ENCODE peak calls at places on chromosome 16, in four cellular contexts. K is upper lobe of right lung, G is cardiac muscle cell, I is foreskin fibroblast. B is an unnamed sample.
A peak's percentile ranks its signal among the peaks of the same experiment; 100 is the strongest.

GRCh38 chr16:87602821-87603683 is 744 bp downstream of the JPH3 start:
- DNase-seq in G (peak; percentile 76), K (no peak), I (no peak), B (no peak)

GRCh38 chr16:749010-749409 is 8.2 kb upstream of the CIAO3 start:
- DNase-seq in K (no peak), G (no peak), I (peak; percentile 45), B (peak; percentile 96)

GRCh38 chr16:70483426-70483825 is 29.0 kb downstream of the FCSK start:
- DNase-seq in G (no peak), K (no peak), I (no peak), B (no peak)

GRCh38 chr16:85735225-85735722 is 15.6 kb downstream of the C16orf74 start:
- DNase-seq in K (no peak), G (no peak), I (no peak), B (no peak)

GRCh38 chr16:11530171-11530940 is 56.4 kb downstream of the LITAF start:
- DNase-seq in K (no peak), G (no peak), I (no peak), B (no peak)

GRCh38 chr16:52569296-52569695 is 22.4 kb upstream of the TOX3 start:
- DNase-seq in K (no peak), G (no peak), I (no peak), B (no peak)

GRCh38 chr16:10579965-10580918 is at the start of gene EMP2:
- DNase-seq in K (peak; percentile 93), I (peak; percentile 81), G (peak; percentile 92), B (peak; percentile 70)

GRCh38 chr16:1125471-1125870 is 27.4 kb upstream of the CACNA1H start:
- DNase-seq in K (no peak), I (no peak), G (peak; percentile 42), B (peak; percentile 6)

GRCh38 chr16:56310685-56311084 is 114.7 kb downstream of the AMFR start:
- DNase-seq in G (no peak), K (no peak), I (no peak), B (no peak)

GRCh38 chr16:1003551-1004347 is 22.2 kb downstream of the SOX8 start:
- DNase-seq in I (no peak), G (no peak), K (no peak), B (no peak)

GRCh38 chr16:57742543-57742942 is 7.0 kb downstream of the KATNB1 start:
- DNase-seq in G (no peak), K (no peak), I (no peak), B (no peak)

GRCh38 chr16:81237282-81237681 is 1.2 kb upstream of the BCO1 start:
- DNase-seq in K (no peak), I (no peak), G (no peak), B (peak; percentile 5)

GRCh38 chr16:70481929-70482536 is 27.6 kb downstream of the FCSK start:
- DNase-seq in G (no peak), K (no peak), I (peak; percentile 55), B (peak; percentile 22)

GRCh38 chr16:65309294-65309850 is 187.5 kb upstream of the CDH11 start:
- DNase-seq in G (no peak), I (no peak), K (no peak), B (no peak)

GRCh38 chr16:21283521-21284289 is 5.6 kb upstream of the CRYM start:
- DNase-seq in G (peak; percentile 86), K (peak; percentile 76), I (peak; percentile 42), B (no peak)

GRCh38 chr16:10242076-10242475 is 59.8 kb upstream of the GRIN2A start:
- DNase-seq in G (no peak), I (no peak), K (no peak), B (no peak)

GRCh38 chr16:84603115-84603816 is 14.6 kb downstream of the COTL1 start:
- DNase-seq in K (peak; percentile 85), G (no peak), I (peak; percentile 97), B (peak; percentile 97)

GRCh38 chr16:84597518-84598390 is 20.1 kb downstream of the COTL1 start:
- DNase-seq in G (no peak), I (no peak), K (no peak), B (no peak)

GRCh38 chr16:84599528-84600202 is 18.2 kb downstream of the COTL1 start:
- DNase-seq in K (peak; percentile 89), G (peak; percentile 60), I (peak; percentile 84), B (peak; percentile 82)

GRCh38 chr16:84598391-84598750 is 19.5 kb downstream of the COTL1 start:
- DNase-seq in K (no peak), G (no peak), I (no peak), B (no peak)

GRCh38 chr16:84600343-84601229 is 17.3 kb downstream of the COTL1 start:
- DNase-seq in I (no peak), K (no peak), G (no peak), B (no peak)
- H3K4me3 ChIP-seq in I (no peak overlapping the region), K (peak overlapping the region; percentile 31), G (no peak overlapping the region), B (no peak overlapping the region)

GRCh38 chr16:89442990-89443726 is 47.2 kb downstream of the ANKRD11 start:
- DNase-seq in K (no peak), I (peak; percentile 61), G (peak; percentile 75), B (peak; percentile 69)
- TF ChIP-seq CTCF in K (no peak), I (no peak), G (peak; percentile 17), B (no peak)

GRCh38 chr16:4055748-4056147 is 60.5 kb downstream of the ADCY9 start:
- DNase-seq in K (no peak), I (no peak), G (no peak), B (no peak)
- H3K4me3 ChIP-seq in K (no peak overlapping the region), I (no peak overlapping the region), G (no peak overlapping the region), B (no peak overlapping the region)

DNA sequence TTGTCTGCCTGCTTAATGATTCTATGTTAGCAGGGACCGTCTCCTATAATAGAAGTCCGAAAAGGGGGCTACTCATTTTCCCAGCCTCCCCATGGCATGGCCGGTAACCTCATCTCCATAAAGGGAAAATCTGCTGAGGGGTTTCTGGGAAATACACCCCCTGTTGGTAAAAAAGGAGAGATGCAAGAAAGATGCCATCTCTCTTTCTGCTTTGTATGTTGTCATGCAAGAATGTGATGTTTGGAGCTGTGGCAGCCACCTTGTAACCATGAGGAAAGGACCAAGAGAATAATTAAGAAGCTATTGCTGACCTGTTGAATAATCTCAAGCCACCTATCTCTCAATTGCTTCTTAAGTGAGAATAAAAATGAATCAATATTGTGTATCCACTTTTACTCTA is 94.8 kb upstream of the XYLT1 start:
- DNase-seq in I (no peak), K (no peak), G (no peak), B (no peak)
- TF ChIP-seq CTCF in I (no peak), K (no peak), G (no peak), B (no peak)

DNA sequence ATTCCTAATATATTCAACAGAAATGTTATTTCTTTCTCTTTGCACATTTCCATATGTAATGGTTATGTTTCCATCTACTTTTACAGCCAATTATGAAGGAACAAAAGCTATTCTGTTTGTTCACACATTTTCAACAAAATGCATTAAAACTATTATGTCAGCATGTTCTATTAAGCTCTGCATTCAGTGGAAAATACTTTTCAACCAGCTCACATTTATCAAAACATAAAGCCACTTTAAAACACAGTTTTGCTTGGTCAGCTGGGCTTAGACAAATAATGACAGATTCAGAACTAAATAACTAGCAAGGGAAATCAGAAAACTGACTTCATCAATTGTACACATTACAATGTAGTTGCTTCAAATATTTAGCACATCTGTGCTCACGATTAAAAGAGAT is 6.9 kb downstream of the SALL1 start:
- DNase-seq in G (no peak), I (no peak), K (no peak), B (no peak)
- H3K4me3 ChIP-seq in G (no peak overlapping the region), I (no peak overlapping the region), K (no peak overlapping the region), B (no peak overlapping the region)

DNA sequence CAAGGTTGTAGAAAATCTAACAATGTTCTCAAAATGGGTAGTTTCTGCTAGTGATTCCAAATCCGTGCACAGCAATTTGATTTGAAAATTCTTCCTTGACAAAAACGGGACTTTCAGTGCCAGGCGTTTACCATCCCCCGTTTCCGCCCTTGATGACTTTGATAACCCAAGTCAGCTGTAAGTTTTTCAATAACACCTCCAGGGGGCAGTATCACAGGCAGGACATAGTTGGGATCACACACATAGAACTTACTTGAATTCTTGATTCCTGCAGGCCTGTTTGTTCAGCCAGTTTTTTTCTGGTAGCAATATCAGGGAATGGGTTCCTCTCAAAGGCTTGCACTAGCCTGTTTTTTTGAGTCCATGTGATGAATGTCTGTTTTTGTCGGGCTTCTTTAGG is 5.6 kb downstream of the DUXB start:
- DNase-seq in I (no peak), G (no peak), K (no peak), B (no peak)
- TF ChIP-seq CTCF in I (no peak), G (peak; percentile 7), K (no peak), B (peak; percentile 6)

GRCh38 chr16:89711601-89712475 is 8.9 kb downstream of the VPS9D1 start:
- DNase-seq in I (peak; percentile 64), K (peak; percentile 78), G (peak; percentile 71), B (no peak)

GRCh38 chr16:89710709-89711564 is 9.4 kb upstream of the SPATA2L start:
- DNase-seq in K (no peak), I (no peak), G (no peak), B (no peak)

GRCh38 chr16:89709716-89710480 is 8.4 kb upstream of the SPATA2L start:
- DNase-seq in K (no peak), I (no peak), G (no peak), B (no peak)

GRCh38 chr16:89709166-89709565 is 7.7 kb upstream of the SPATA2L start:
- DNase-seq in G (no peak), I (no peak), K (no peak), B (no peak)

GRCh38 chr16:89712476-89712805 is 8.3 kb downstream of the VPS9D1 start:
- DNase-seq in I (no peak), G (no peak), K (no peak), B (no peak)
- H3K4me3 ChIP-seq in I (peak overlapping the region; percentile 38), G (peak overlapping the region; percentile 34), K (no peak overlapping the region), B (peak overlapping the region; percentile 42)

GRCh38 chr16:46621006-46621629 is at the start of gene SHCBP1:
- DNase-seq in K (peak; percentile 87), I (peak; percentile 84), G (peak; percentile 92), B (peak; percentile 82)
- TF ChIP-seq CTCF in K (no peak), I (no peak), G (no peak), B (no peak)

DNA sequence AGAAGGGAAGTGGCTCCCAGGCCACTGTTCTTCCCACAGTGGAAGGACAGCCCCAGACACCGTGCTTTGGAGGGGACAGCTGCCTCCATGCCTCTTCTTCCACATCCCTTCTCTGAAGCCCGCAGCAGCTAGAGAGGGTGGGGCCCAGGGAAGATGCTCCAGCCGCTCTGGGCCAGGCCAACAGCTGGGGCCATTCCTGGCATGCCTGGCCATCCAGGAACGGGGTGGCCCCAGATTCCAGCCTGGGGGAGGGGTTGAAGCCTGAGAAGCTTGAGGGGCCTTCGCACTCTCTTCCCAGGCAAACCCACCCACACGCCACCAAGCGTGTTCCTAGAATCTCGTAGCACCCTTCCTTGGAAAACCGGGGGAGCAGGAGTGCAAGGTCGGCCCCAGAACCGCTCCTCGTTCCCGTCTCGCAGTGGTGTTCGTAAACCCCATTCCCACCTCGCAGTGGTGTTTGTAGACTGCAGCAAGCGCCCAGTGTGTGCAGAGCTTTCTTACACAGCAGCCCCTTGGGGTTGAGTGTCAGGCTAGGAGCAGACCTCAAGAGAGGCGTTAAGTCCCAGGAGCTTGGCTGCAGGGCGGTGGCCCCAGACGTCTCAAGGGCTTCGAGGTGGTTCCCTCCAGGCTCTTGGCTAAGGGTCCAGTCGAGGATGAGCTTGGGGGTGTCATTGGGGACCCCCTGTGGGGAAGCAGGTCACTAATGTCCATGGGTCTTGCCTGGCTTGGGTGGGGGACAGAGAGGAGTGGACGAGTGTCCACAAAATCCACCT is 2.7 kb downstream of the CDH15 start:
- DNase-seq in G (no peak), K (no peak), I (no peak), B (no peak)
- H3K4me3 ChIP-seq in G (no peak overlapping the region), K (no peak overlapping the region), I (no peak overlapping the region), B (no peak overlapping the region)